ENCODE peak calls at places on chromosomes 12 and 14, in six cellular contexts. C is SK-N-SH, X is breast epithelium, M is GM12891, D is SK-N-MC, S is esophagus muscularis mucosa. I is an unnamed sample.

GRCh38 chr12:46585854-46586621 is 213.5 kb upstream of the SLC38A2 start:
- DNase-seq in C (no peak), X (no peak), M (no peak), D (no peak), S (no peak), I (no peak)

GRCh38 chr14:79712302-79712950 is 498.9 kb downstream of the DIO2 start:
- DNase-seq in C (no peak), X (no peak), M (no peak), D (no peak), S (no peak), I (no peak)

GRCh38 chr12:49344486-49345047 is 2.1 kb upstream of the DNAJC22 start:
- DNase-seq in C (no peak), X (no peak), M (no peak), D (no peak), S (no peak), I (no peak)

GRCh38 chr14:48670939-48671338 is 915.2 kb downstream of the RPS29 start:
- DNase-seq in C (no peak), X (no peak), M (no peak), D (no peak), S (no peak), I (no peak)

GRCh38 chr12:24081092-24081529 is 131.6 kb upstream of the SOX5 start:
- DNase-seq in C (no peak), X (no peak), M (no peak), D (no peak), S (no peak), I (no peak)

GRCh38 chr14:35366048-35366428 is 38.5 kb downstream of the NFKBIA start:
- DNase-seq in C (no peak), X (no peak), M (no peak), D (no peak), S (no peak), I (no peak)

GRCh38 chr12:124646385-124647230 is 79.2 kb upstream of the NCOR2 start:
- DNase-seq in C (no peak), X (no peak), M (peak; percentile 44), D (no peak), S (no peak), I (no peak)

GRCh38 chr14:88614218-88614907 is 51.5 kb downstream of the ZC3H14 start:
- DNase-seq in C (no peak), X (no peak), M (no peak), D (no peak), S (no peak), I (no peak)

GRCh38 chr14:91376547-91377477 is 40.8 kb downstream of the CCDC88C start:
- DNase-seq in C (peak; percentile 50), X (no peak), M (no peak), D (no peak), S (no peak), I (no peak)

GRCh38 chr12:23950011-23950774 is 723 bp upstream of the SOX5 start:
- DNase-seq in C (peak; percentile 21), X (no peak), M (no peak), D (no peak), S (no peak), I (no peak)

GRCh38 chr14:25150401-25150800 is 100.5 kb upstream of the STXBP6 start:
- DNase-seq in C (no peak), X (no peak), M (no peak), D (no peak), S (no peak), I (no peak)

GRCh38 chr14:60905930-60906329 is 74.9 kb downstream of the TRMT5 start:
- DNase-seq in C (no peak), X (no peak), M (no peak), D (no peak), S (no peak), I (no peak)

GRCh38 chr12:104177663-104178501 is 37.7 kb upstream of the TXNRD1 start:
- DNase-seq in C (peak; percentile 27), X (peak; percentile 91), M (no peak), D (no peak), S (peak; percentile 96), I (no peak)

GRCh38 chr12:74491374-74491773 is 46.3 kb upstream of the ATXN7L3B start:
- DNase-seq in C (no peak), X (no peak), M (no peak), D (no peak), S (no peak), I (no peak)

GRCh38 chr12:55822228-55822627 is 4.4 kb downstream of the ORMDL2 start:
- DNase-seq in C (no peak), X (no peak), M (no peak), D (no peak), S (no peak), I (no peak)

DNA sequence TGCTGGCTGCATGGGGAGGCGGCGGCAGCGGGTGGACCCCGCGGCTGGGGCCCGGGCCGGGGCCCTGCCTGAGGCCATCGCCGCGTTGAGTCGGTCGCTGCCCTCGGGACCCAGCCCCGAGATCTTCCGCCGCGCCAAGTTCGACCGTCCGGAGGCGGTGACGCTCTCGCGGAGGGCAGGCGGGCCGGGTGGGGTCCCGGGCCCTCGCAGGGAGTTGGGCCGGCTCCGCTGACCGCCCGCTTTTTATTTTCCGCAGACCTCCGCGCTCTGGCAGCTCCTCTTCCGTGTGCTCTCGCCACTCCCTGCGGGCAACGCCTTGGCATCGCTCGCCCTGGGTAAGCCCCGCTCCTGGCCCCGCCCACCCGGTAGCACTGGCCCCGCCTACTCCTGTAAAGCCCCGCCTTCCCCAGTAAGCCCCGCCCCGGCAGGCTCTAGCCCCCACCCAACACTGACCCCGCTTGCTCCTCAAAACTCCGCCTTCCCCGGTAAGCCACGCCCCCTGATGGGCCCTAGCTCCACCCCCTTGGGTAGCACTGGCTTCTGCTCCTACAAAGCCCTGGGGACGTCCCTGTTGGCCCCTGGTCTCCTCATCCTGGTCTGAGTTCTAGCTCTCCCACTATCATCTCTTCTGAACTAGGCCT is 440 bp downstream of the TEDC1 start:
- DNase-seq in C (peak; percentile 95), X (peak; percentile 50), M (peak; percentile 92), D (no peak), S (no peak), I (peak; percentile 88)
- TF ChIP-seq POLR2AphosphoS5 in C (no peak), X (no peak), M (no peak), D (peak; percentile 43), S (no peak), I (peak; percentile 37)

GRCh38 chr12:68803948-68804653 is 3.9 kb upstream of the MDM2 start:
- DNase-seq in C (no peak), X (no peak), M (no peak), D (no peak), S (no peak), I (no peak)

GRCh38 chr12:68807576-68808387 is at the start of gene MDM2:
- DNase-seq in C (peak; percentile 99), X (peak; percentile 88), M (peak; percentile 91), D (no peak), S (peak; percentile 98), I (peak; percentile 86)

GRCh38 chr12:68805592-68806120 is 2.3 kb upstream of the MDM2 start:
- DNase-seq in C (no peak), X (no peak), M (no peak), D (no peak), S (no peak), I (no peak)

GRCh38 chr12:68806488-68807237 is 1.3 kb upstream of the MDM2 start:
- DNase-seq in C (no peak), X (no peak), M (no peak), D (no peak), S (no peak), I (no peak)

GRCh38 chr12:68804654-68805591 is 3.1 kb upstream of the MDM2 start:
- DNase-seq in C (no peak), X (no peak), M (no peak), D (no peak), S (no peak), I (no peak)
- TF ChIP-seq POLR2AphosphoS5 in C (no peak), X (no peak), M (no peak), D (no peak), S (no peak), I (no peak)

GRCh38 chr12:105433804-105434203 is 103.3 kb downstream of the C12orf75 start:
- DNase-seq in C (no peak), X (no peak), M (no peak), D (no peak), S (no peak), I (no peak)
- TF ChIP-seq POLR2AphosphoS5 in C (no peak), X (no peak), M (no peak), D (no peak), S (no peak), I (no peak)

GRCh38 chr12:13986031-13986430 is 4.6 kb upstream of the GRIN2B start:
- DNase-seq in C (no peak), X (no peak), M (no peak), D (no peak), S (no peak), I (no peak)

GRCh38 chr12:13982010-13982409 is 608 bp upstream of the GRIN2B start:
- DNase-seq in C (peak; percentile 38), X (no peak), M (no peak), D (no peak), S (no peak), I (no peak)

GRCh38 chr12:13980548-13981295 is 680 bp downstream of the GRIN2B start:
- DNase-seq in C (peak; percentile 12), X (no peak), M (no peak), D (no peak), S (no peak), I (no peak)

GRCh38 chr12:13976880-13977279 is 4.5 kb downstream of the GRIN2B start:
- DNase-seq in C (no peak), X (no peak), M (no peak), D (no peak), S (peak; percentile 45), I (no peak)

GRCh38 chr12:13981296-13981962 is at the start of gene GRIN2B:
- DNase-seq in C (peak; percentile 15), X (no peak), M (no peak), D (no peak), S (no peak), I (peak; percentile 5)
- TF ChIP-seq POLR2AphosphoS5 in C (no peak), X (no peak), M (no peak), D (no peak), S (no peak), I (no peak)

DNA sequence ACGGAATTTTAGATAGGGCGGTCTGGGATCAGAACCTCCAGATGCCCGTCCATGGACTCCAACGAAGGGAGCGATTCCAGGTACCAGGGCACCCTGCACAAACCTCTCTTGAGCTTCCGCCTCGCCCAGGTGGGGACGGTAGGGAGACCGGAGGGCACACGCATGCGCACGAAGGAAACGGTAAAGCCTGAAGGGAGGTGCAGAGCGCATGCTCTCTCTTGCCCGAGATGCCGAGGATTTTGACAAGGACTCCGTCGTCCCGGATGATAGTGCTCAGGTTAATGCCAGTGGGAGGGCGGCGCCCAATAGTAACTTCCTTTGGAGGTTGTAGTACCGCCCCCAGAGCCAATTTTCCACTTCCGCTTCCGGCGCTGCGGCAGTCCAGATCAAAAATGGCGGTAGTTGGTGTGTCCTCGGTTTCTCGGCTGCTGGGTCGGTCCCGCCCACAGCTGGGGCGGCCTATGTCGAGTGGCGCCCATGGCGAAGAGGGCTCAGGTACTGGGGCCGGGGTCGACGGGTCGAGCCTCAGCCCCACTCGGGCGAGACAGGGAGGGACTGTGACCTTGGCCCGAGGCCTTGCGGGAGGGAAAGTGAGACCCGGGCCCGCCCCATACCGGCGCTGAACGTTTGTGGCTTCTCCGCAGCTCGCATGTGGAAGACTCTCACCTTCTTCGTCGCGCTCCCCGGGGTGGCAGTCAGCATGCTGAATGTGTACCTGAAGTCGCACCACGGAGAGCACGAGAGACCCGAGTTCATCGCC is at the start of gene COX6A1:
- DNase-seq in C (peak; percentile 93), X (peak; percentile 91), M (peak; percentile 88), D (peak; percentile 96), S (peak; percentile 98), I (peak; percentile 94)
- TF ChIP-seq POLR2AphosphoS5 in C (peak; percentile 81), X (no peak), M (peak; percentile 88), D (peak; percentile 89), S (peak; percentile 89), I (peak; percentile 78)

GRCh38 chr14:37599527-37600368 is 4.3 kb downstream of the TTC6 start:
- DNase-seq in C (no peak), X (no peak), M (no peak), D (no peak), S (no peak), I (no peak)
- TF ChIP-seq POLR2AphosphoS5 in C (no peak), X (no peak), M (no peak), D (no peak), S (no peak), I (no peak)

I was measured in GM12892.